ENCODE peak calls at places on chromosomes 3 and 15, in six cellular contexts. R, S, W, I, U and Q are unnamed samples.

GRCh38 chr3:115186351-115187148 is 39.5 kb upstream of the ZBTB20 start:
- DNase-seq in I (peak), S (no peak), U (no peak), W (no peak), R (no peak), Q (no peak)

GRCh38 chr15:36468746-36469145 is 110.7 kb upstream of the CDIN1 start:
- DNase-seq in I (no peak), R (no peak), W (no peak), U (no peak), S (no peak), Q (no peak)

GRCh38 chr15:64774556-64775523 is 549 bp downstream of the RBPMS2 start:
- DNase-seq in U (peak), I (no peak), S (peak), R (no peak), W (no peak), Q (no peak)

GRCh38 chr15:58551764-58552504 is 120.1 kb downstream of the LIPC start:
- DNase-seq in I (no peak), W (no peak), S (no peak), R (no peak), U (no peak), Q (peak)

GRCh38 chr15:30990451-30991300 is 752 bp downstream of the MTMR10 start:
- DNase-seq in I (no peak), W (no peak), U (no peak), S (peak), R (no peak), Q (no peak)

GRCh38 chr3:160169139-160169830 is 55.9 kb upstream of the C3orf80 start:
- DNase-seq in I (no peak), R (no peak), W (no peak), U (no peak), S (no peak), Q (no peak)

GRCh38 chr3:47685037-47685436 is 96.7 kb downstream of the SMARCC1 start:
- DNase-seq in R (no peak), I (no peak), U (no peak), S (no peak), W (no peak), Q (no peak)

GRCh38 chr3:195207731-195208130 is 63.2 kb downstream of the XXYLT1 start:
- DNase-seq in W (no peak), I (no peak), S (no peak), R (no peak), U (no peak), Q (no peak)

GRCh38 chr3:97074546-97074945 is 260.2 kb downstream of the EPHA6 start:
- DNase-seq in R (no peak), S (no peak), I (no peak), W (no peak), U (no peak), Q (no peak)

GRCh38 chr3:42503957-42504333 is 1.5 kb downstream of the VIPR1 start:
- DNase-seq in S (no peak), U (peak), R (peak), I (no peak), W (no peak), Q (peak)

GRCh38 chr3:66473637-66474036 is 27.2 kb downstream of the LRIG1 start:
- DNase-seq in U (no peak), W (no peak), R (no peak), S (no peak), I (no peak), Q (no peak)

GRCh38 chr15:90529369-90530249 is at the start of gene CRTC3:
- DNase-seq in W (peak), R (peak), I (no peak), U (peak), S (peak), Q (no peak)
- TF ChIP-seq CTCF in W (no peak), R (no peak), I (peak), U (no peak), S (no peak), Q (no peak)

GRCh38 chr15:97977734-97978133 is 17.2 kb downstream of the ARRDC4 start:
- DNase-seq in S (no peak), U (no peak), W (no peak), R (no peak), I (no peak), Q (no peak)
- H3K27ac ChIP-seq in S (no peak), U (no peak), W (no peak), R (no peak), I (no peak), Q (no peak)

GRCh38 chr3:100586832-100587231 is 22.6 kb upstream of the ADGRG7 start:
- DNase-seq in U (no peak), R (no peak), W (no peak), S (no peak), I (no peak), Q (no peak)

GRCh38 chr3:100590114-100590839 is 19.1 kb upstream of the ADGRG7 start:
- DNase-seq in U (peak), S (peak), W (peak), I (peak), R (no peak), Q (peak)

GRCh38 chr3:100591411-100591810 is 18.0 kb upstream of the ADGRG7 start:
- DNase-seq in I (no peak), U (no peak), R (no peak), S (no peak), W (no peak), Q (no peak)

GRCh38 chr3:100588251-100588650 is 21.1 kb upstream of the ADGRG7 start:
- DNase-seq in W (no peak), I (no peak), U (no peak), S (no peak), R (no peak), Q (no peak)

DNA sequence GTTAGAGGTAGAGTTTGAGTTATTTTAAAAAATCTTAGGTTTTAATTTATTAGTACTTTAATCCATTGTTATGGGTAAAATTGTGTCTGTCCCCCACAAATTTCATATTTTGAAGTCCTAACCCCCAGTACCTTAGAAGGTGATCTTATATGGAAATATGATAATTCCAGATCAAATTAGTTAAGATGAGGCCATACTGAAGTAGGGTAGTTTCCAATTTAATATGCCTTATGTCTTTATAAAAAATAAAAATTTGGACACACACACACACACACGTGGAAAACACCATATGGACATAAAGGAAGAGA is 18.6 kb upstream of the ADGRG7 start:
- DNase-seq in U (no peak), I (no peak), W (no peak), R (no peak), S (no peak), Q (no peak)
- TF ChIP-seq CTCF in U (no peak), I (no peak), W (peak), R (no peak), S (no peak), Q (no peak)

GRCh38 chr3:162195147-162195546 is 698.5 kb downstream of the OTOL1 start:
- DNase-seq in S (no peak), U (peak), I (no peak), R (no peak), W (no peak), Q (no peak)
- H3K27ac ChIP-seq in S (no peak), U (peak), I (no peak), R (no peak), W (no peak), Q (peak)

GRCh38 chr15:95659646-95660045 is 670.9 kb upstream of the NR2F2 start:
- DNase-seq in S (no peak), R (no peak), U (peak), W (no peak), I (no peak), Q (no peak)

GRCh38 chr15:95653361-95653805 is 677.1 kb upstream of the NR2F2 start:
- DNase-seq in I (no peak), S (no peak), R (no peak), U (no peak), W (no peak), Q (no peak)

DNA sequence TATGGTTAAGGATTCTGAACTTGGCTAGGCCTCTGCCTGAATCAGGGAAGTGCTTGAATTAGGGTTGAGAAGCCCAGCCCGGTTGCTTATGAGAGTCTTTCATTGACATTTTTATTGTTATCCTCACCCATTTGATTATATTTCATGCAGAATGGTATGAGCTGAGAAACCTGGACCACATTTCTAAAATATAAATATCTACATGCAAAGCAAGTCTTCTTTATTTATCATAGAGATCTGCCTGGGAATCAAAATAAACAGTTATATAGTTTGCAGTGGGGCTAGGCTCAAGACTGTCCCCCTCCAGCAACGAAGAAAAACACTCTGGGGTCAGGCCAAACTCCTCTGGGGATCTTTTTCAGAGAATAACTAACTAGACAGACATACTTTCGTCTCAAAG is 675.4 kb upstream of the NR2F2 start:
- DNase-seq in W (no peak), U (no peak), S (no peak), R (no peak), I (no peak), Q (no peak)
- TF ChIP-seq CTCF in W (no peak), U (no peak), S (no peak), R (no peak), I (no peak), Q (no peak)

DNA sequence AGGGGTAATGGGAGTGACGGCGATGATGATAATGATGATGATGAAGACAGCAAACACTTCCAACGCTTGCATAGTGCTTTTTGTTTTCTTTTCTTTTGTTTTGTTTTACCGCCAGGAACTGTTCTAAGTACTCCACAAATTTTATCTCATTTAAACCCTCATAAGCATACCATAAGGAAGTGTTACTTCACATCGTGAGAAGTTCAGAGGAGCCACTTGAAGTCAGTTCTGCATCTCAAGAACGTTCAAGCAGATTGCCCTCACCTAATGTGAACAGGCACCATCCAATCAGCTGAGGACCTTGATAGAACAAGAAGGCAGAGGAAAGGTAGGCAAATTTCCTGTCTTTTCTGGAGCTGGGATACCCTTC is 104.1 kb downstream of the LSM3 start:
- DNase-seq in S (no peak), R (no peak), I (no peak), U (no peak), W (no peak), Q (no peak)
- H3K27ac ChIP-seq in S (no peak), R (no peak), I (no peak), U (no peak), W (no peak), Q (no peak)

DNA sequence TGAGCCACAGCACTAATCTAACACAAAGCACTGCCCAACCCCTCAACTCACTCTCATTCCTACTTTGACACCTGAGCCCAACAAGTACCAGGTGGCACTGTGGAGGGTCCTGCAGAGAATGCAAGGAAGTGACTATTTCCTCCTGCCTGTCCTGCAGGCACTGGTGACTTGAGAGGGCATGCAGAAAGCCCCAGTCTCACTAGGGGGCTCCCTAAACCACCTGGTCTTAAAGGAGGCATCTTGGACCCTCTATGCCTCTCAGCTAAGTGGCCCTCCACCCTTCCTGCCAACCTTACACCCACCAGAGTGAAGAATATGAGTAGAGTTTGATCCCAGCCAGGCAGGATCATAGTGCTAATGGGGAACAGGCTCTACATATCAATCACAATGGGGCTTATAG is 15.2 kb downstream of the TRAIP start:
- DNase-seq in S (peak), U (no peak), I (no peak), R (no peak), W (no peak), Q (no peak)
- TF ChIP-seq CTCF in S (peak), U (peak), I (peak), R (no peak), W (no peak), Q (peak)

GRCh38 chr3:189813652-189814245 is 182.6 kb downstream of the TP63 start:
- DNase-seq in U (no peak), I (no peak), R (no peak), S (peak), W (no peak), Q (no peak)
- H3K27ac ChIP-seq in U (no peak), I (no peak), R (no peak), S (no peak), W (no peak), Q (no peak)

GRCh38 chr15:60914360-60914759 is 314.7 kb downstream of the RORA start:
- DNase-seq in I (no peak), R (no peak), S (no peak), U (no peak), W (no peak), Q (no peak)

GRCh38 chr15:60916032-60916673 is 312.9 kb downstream of the RORA start:
- DNase-seq in W (no peak), U (no peak), S (no peak), R (no peak), I (no peak), Q (no peak)

GRCh38 chr15:60917469-60918130 is 311.5 kb downstream of the RORA start:
- DNase-seq in S (no peak), U (peak), W (no peak), R (no peak), I (no peak), Q (peak)

GRCh38 chr15:60918234-60918964 is 310.7 kb downstream of the RORA start:
- DNase-seq in R (no peak), U (no peak), W (no peak), S (no peak), I (no peak), Q (no peak)

GRCh38 chr15:60916674-60917468 is 312.2 kb downstream of the RORA start:
- DNase-seq in U (peak), R (peak), S (peak), I (peak), W (peak), Q (peak)
- TF ChIP-seq CTCF in U (peak), R (peak), S (peak), I (peak), W (peak), Q (peak)